ENCODE peak calls at places on chromosome 9, in four cellular contexts. M is Peyer's patch, K is H1, C is suprapubic skin. W is an unnamed sample.
A peak's percentile ranks its signal among the peaks of the same experiment; 100 is the strongest.

GRCh38 chr9:70110194-70111041 is 66.8 kb downstream of the MAMDC2 start:
- DNase-seq in M (no peak), C (no peak), K (no peak), W (no peak)

GRCh38 chr9:135728436-135729110 is 26.6 kb downstream of the KCNT1 start:
- DNase-seq in M (no peak), K (no peak), C (no peak), W (no peak)

GRCh38 chr9:79929285-79929684 is 357.5 kb downstream of the TLE4 start:
- DNase-seq in K (no peak), M (no peak), C (no peak), W (no peak)

GRCh38 chr9:109297899-109298298 is 23.0 kb downstream of the EPB41L4B start:
- DNase-seq in C (no peak), K (no peak), M (no peak), W (no peak)

GRCh38 chr9:21919377-21920362 is 74.5 kb downstream of the CDKN2A start:
- DNase-seq in K (no peak), M (no peak), C (no peak), W (no peak)

GRCh38 chr9:134764870-134765269 is 115.7 kb upstream of the FCN2 start:
- DNase-seq in M (no peak), C (no peak), K (no peak), W (no peak)

GRCh38 chr9:4318741-4319140 is 18.9 kb upstream of the GLIS3 start:
- DNase-seq in K (no peak), M (no peak), C (no peak), W (no peak)

GRCh38 chr9:6467006-6467625 is 54.1 kb downstream of the UHRF2 start:
- DNase-seq in M (no peak), C (no peak), K (no peak), W (no peak)

GRCh38 chr9:37515620-37516258 is 30.0 kb downstream of the POLR1E start:
- DNase-seq in M (no peak), K (no peak), C (no peak), W (no peak)

GRCh38 chr9:35510745-35511428 is 21.0 kb downstream of the RUSC2 start:
- DNase-seq in K (no peak), C (no peak), M (no peak), W (no peak)

GRCh38 chr9:135722365-135722764 is 20.4 kb downstream of the KCNT1 start:
- DNase-seq in K (no peak), M (no peak), C (no peak), W (no peak)

GRCh38 chr9:130692365-130692764 is 1.2 kb upstream of the EXOSC2 start:
- DNase-seq in M (no peak), K (peak; percentile 94), C (no peak), W (no peak)

GRCh38 chr9:83966209-83966582 is 13.8 kb downstream of the HNRNPK start:
- DNase-seq in C (no peak), M (no peak), K (no peak), W (no peak)

GRCh38 chr9:123120953-123121352 is 87.5 kb downstream of the GPR21 start:
- DNase-seq in K (no peak), C (no peak), M (no peak), W (no peak)

GRCh38 chr9:37036237-37037136 is 2.4 kb upstream of the PAX5 start:
- DNase-seq in C (no peak), M (peak; percentile 71), K (peak; percentile 73), W (no peak)

GRCh38 chr9:61671276-61671973 is 481.6 kb downstream of the SPATA31A7 start:
- DNase-seq in K (no peak), M (peak; percentile 8), C (no peak), W (peak; percentile 66)

GRCh38 chr9:115157245-115157674 is 39.3 kb upstream of the TNC start:
- DNase-seq in M (no peak), C (no peak), K (no peak), W (peak; percentile 62)

GRCh38 chr9:137581361-137582285 is 2.9 kb upstream of the DPH7 start:
- DNase-seq in M (no peak), K (no peak), C (no peak), W (no peak)

GRCh38 chr9:116549061-116549664 is 137.9 kb upstream of the TRIM32 start:
- DNase-seq in C (peak; percentile 89), M (peak; percentile 16), K (no peak), W (peak; percentile 93)

GRCh38 chr9:136237486-136238341 is 7.9 kb downstream of the QSOX2 start:
- DNase-seq in K (no peak), M (no peak), C (no peak), W (no peak)

GRCh38 chr9:86126998-86127972 is 27.9 kb upstream of the GOLM1 start:
- DNase-seq in K (peak; percentile 77), C (no peak), M (no peak), W (peak; percentile 69)

GRCh38 chr9:70387663-70388062 is 26.8 kb downstream of the KLF9 start:
- DNase-seq in K (no peak), M (no peak), C (no peak), W (no peak)

GRCh38 chr9:99822096-99822595 is 461 bp downstream of the NR4A3 start:
- DNase-seq in K (peak; percentile 72), C (peak; percentile 80), M (peak; percentile 57), W (no peak)

GRCh38 chr9:93224591-93224990 is 40.7 kb downstream of the WNK2 start:
- DNase-seq in K (no peak), C (no peak), M (no peak), W (peak; percentile 91)

GRCh38 chr9:129108805-129109370 is 1.7 kb downstream of the CRAT start:
- DNase-seq in M (no peak), C (no peak), K (no peak), W (peak; percentile 15)

GRCh38 chr9:129111143-129111761 is at the start of gene PTPA:
- DNase-seq in K (peak; percentile 86), M (peak; percentile 76), C (peak; percentile 91), W (no peak)

GRCh38 chr9:129109504-129109903 is 1.1 kb downstream of the CRAT start:
- DNase-seq in K (no peak), M (no peak), C (no peak), W (no peak)

GRCh38 chr9:129110740-129111142 is at the start of gene CRAT:
- DNase-seq in K (peak; percentile 93), M (peak; percentile 98), C (peak; percentile 99), W (peak; percentile 96)

GRCh38 chr9:129109952-129110739 is 447 bp downstream of the CRAT start:
- DNase-seq in M (no peak), K (peak; percentile 65), C (no peak), W (no peak)
- TF ChIP-seq CTCF in M (no peak), K (peak; percentile 8), C (no peak), W (no peak)

DNA sequence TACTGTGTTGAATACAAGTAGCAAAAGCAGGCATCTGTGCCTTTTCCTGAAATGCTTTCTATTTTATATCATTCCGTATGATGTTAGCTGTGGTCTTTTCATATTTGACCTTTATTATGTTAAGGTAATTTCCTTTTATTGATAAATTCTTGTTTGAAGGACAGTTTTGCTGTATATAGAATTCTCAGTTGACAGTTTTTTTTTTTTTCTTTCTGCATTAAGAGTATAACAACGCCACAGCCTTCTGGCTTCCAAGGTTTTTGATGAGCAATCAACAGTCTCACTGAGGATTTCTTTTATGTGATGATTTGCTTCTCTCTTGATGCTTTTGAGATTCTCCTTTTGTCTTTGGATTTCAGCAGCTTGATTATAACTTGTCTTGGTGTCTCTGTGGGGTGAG is 23.6 kb downstream of the ZNF483 start:
- DNase-seq in C (no peak), M (no peak), K (no peak), W (no peak)
- H3K9me3 ChIP-seq in C (peaks cover 48% of the 10 kb centered on the region), M (peaks cover 3% of the 10 kb centered on the region), K (peaks cover 63% of the 10 kb centered on the region), W (peaks cover 30% of the 10 kb centered on the region)

GRCh38 chr9:34442770-34443169 is 15.6 kb downstream of the FAM219A start:
- DNase-seq in C (no peak), K (no peak), M (no peak), W (no peak)
- H3K4me1 ChIP-seq in C (peaks cover 7% of the 10 kb centered on the region), K (peaks cover 3% of the 10 kb centered on the region), M (no peaks in the 10 kb centered on the region), W (peaks cover 7% of the 10 kb centered on the region)

DNA sequence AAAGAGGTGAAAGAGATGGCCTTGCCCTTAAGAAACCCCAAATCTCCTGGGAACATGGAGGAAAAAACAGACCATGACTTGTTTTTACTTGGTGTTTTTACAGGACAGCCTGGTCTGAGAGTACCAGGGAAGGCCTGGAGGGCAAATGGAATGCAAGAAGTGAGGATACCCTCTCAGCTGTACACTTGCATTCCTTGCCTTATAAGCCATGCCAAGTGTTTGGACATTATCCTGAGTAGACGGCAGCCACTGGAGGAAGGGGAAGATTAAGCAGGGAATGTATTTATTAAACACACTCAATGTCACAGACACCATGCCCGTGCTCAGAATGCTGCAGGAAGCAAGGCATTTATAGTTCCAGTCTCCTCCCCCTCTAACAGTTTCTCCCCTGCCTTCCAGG is 581.4 kb downstream of the CDK5RAP2 start:
- DNase-seq in K (no peak), M (no peak), C (no peak), W (no peak)
- TF ChIP-seq CTCF in K (no peak), M (no peak), C (no peak), W (no peak)

GRCh38 chr9:28764532-28764931 is 1191.3 kb upstream of the C9orf72 start:
- DNase-seq in M (no peak), C (no peak), K (no peak), W (no peak)
- H3K9me3 ChIP-seq in M (no peaks in the 10 kb centered on the region), C (no peaks in the 10 kb centered on the region), K (peaks cover 3% of the 10 kb centered on the region), W (no peaks in the 10 kb centered on the region)

GRCh38 chr9:91428431-91428830 is 4.8 kb upstream of the NFIL3 start:
- DNase-seq in K (no peak), C (no peak), M (no peak), W (no peak)
- H3K4me1 ChIP-seq in K (peaks cover 2% of the 10 kb centered on the region), C (peaks cover 39% of the 10 kb centered on the region), M (peaks cover 5% of the 10 kb centered on the region), W (peaks cover 3% of the 10 kb centered on the region)